ENCODE peak calls at places on chromosomes 4 and X, in eight cellular contexts. A is stimulated activated CD4-positive, alpha-beta T cell treated with anti-CD3 and anti-CD28 coated beads, Interleukin-2, amount 100 ng/mL, for 48 hours; H is tibial artery; Y is mammary epithelial cell; N is lower leg skin; D is substantia nigra; V is cardiac muscle cell; Q is breast epithelium. M is an unnamed sample.

GRCh38 chr4:61380865-61381264 is 180.7 kb downstream of the ADGRL3 start:
- DNase-seq in H (no peak), A (no peak), D (no peak), N (no peak), Y (no peak), V (peak), Q (no peak), M (no peak)

GRCh38 chrX:112931900-112932299 is 91.3 kb upstream of the AMOT start:
- DNase-seq in D (no peak), Y (no peak), H (no peak), N (no peak), A (no peak), Q (no peak), V (no peak), M (no peak)

GRCh38 chr4:2822461-2823300 is 21.0 kb upstream of the ADD1 start:
- DNase-seq in H (no peak), Q (no peak), V (no peak), Y (no peak), A (no peak), D (no peak), N (peak), M (no peak)

GRCh38 chr4:25421819-25422511 is 44.9 kb downstream of the ANAPC4 start:
- DNase-seq in N (no peak), D (no peak), V (no peak), Q (no peak), Y (no peak), A (no peak), H (no peak), M (no peak)

GRCh38 chrX:2719774-2720447 is 28.8 kb downstream of the CD99 start:
- DNase-seq in A (no peak), V (no peak), D (no peak), N (no peak), H (peak), Q (no peak), Y (no peak), M (no peak)

GRCh38 chr4:4488405-4489404 is 53.1 kb downstream of the STX18 start:
- DNase-seq in Q (peak), A (peak), Y (peak), V (peak), H (peak), D (peak), N (peak), M (peak)

GRCh38 chr4:7721984-7722551 is 217.6 kb downstream of the AFAP1 start:
- DNase-seq in D (no peak), A (no peak), Y (no peak), Q (no peak), H (no peak), V (no peak), N (no peak), M (no peak)

GRCh38 chrX:54182864-54183613 is at the start of gene FAM120C:
- DNase-seq in Y (peak), D (peak), A (peak), Q (peak), H (peak), N (peak), V (peak), M (peak)

GRCh38 chr4:102789317-102789717 is 28.5 kb upstream of the MANBA start:
- DNase-seq in N (no peak), Y (peak), V (no peak), Q (no peak), A (no peak), H (no peak), D (no peak), M (no peak)

GRCh38 chr4:155722816-155723499 is 35.9 kb upstream of the GUCY1B1 start:
- DNase-seq in N (no peak), Q (no peak), Y (peak), H (no peak), D (no peak), V (no peak), A (no peak), M (no peak)

GRCh38 chr4:128310266-128310697 is 22.7 kb upstream of the PGRMC2 start:
- DNase-seq in D (no peak), Y (no peak), Q (no peak), H (no peak), A (no peak), N (no peak), V (peak), M (no peak)